ENCODE peak calls at places on chromosomes 7 and 10, in eight cellular contexts. K is cardiac muscle cell, O is GM23248, Q is A549, H is adrenal gland, B is spleen, S is prostate gland, U is breast epithelium. L is an unnamed sample. For H3K4me1, the result is how much of the 10 kb centered on the place peaks cover.

GRCh38 chr7:133481676-133482075 is 228.8 kb downstream of the EXOC4 start:
- DNase-seq in K (peak), O (peak), Q (peak), S (no peak), B (no peak), H (peak), U (no peak), L (no peak)

GRCh38 chr10:88012627-88013026 is 149.2 kb downstream of the PTEN start:
- DNase-seq in H (no peak), U (no peak), B (no peak), Q (no peak), K (no peak), O (peak), S (no peak), L (no peak)

GRCh38 chr10:107616463-107617131 is 452.1 kb upstream of the SORCS1 start:
- DNase-seq in B (no peak), K (peak), O (peak), Q (no peak), U (no peak), S (no peak), H (no peak), L (no peak)

GRCh38 chr10:107728807-107729206 is 564.3 kb upstream of the SORCS1 start:
- DNase-seq in K (no peak), O (no peak), Q (no peak), B (no peak), U (no peak), H (no peak), S (no peak), L (no peak)

GRCh38 chr10:51700228-51700835 is 937 bp upstream of the CSTF2T start:
- DNase-seq in O (peak), U (no peak), K (peak), Q (no peak), S (peak), H (peak), B (no peak), L (peak)

GRCh38 chr10:71081912-71082311 is 130.5 kb upstream of the UNC5B start:
- DNase-seq in Q (no peak), U (peak), O (no peak), H (no peak), K (no peak), B (peak), S (no peak), L (no peak)

GRCh38 chr10:78229950-78230675 is 196.4 kb downstream of the RPS24 start:
- DNase-seq in H (no peak), U (no peak), K (no peak), B (no peak), O (no peak), S (no peak), Q (no peak), L (no peak)

GRCh38 chr10:132774905-132775863 is 10.8 kb downstream of the NKX6-2 start:
- DNase-seq in Q (peak), O (no peak), U (no peak), S (no peak), K (no peak), H (no peak), B (no peak), L (no peak)

GRCh38 chr10:88409236-88409635 is 173.9 kb downstream of the RNLS start:
- DNase-seq in B (no peak), U (no peak), S (no peak), K (no peak), Q (no peak), O (peak), H (no peak), L (no peak)

GRCh38 chr7:88759956-88760515 is 536 bp downstream of the ZNF804B start:
- DNase-seq in Q (no peak), S (no peak), B (no peak), H (no peak), K (no peak), O (no peak), U (no peak), L (no peak)

DNA sequence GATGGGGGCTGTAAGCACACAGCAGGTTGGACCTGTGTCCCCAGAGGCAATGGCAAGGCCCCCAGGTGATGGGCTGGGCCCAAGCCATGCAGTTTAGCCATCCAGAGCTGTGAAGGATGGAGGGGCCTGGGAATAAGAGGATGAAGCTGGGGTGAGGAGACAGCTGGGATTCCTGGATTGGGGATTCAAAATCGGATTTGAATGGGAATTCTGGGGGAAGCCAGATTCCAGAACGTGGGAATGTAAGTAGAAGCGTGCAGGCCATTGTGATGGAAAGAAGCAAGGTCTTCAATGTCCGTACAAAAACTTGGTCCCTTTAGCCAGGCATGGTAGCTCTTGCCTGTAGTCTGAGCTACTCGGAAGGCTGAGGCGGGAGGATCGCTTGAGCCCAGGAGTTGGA is 9.8 kb downstream of the SH2B2 start:
- DNase-seq in B (no peak), K (no peak), S (no peak), O (no peak), U (no peak), Q (no peak), H (no peak), L (no peak)
- H3K4me1 ChIP-seq in B (half or more), K (under half), S (under half), O (under half), U (under half), Q (under half), H (under half), L (under half)

DNA sequence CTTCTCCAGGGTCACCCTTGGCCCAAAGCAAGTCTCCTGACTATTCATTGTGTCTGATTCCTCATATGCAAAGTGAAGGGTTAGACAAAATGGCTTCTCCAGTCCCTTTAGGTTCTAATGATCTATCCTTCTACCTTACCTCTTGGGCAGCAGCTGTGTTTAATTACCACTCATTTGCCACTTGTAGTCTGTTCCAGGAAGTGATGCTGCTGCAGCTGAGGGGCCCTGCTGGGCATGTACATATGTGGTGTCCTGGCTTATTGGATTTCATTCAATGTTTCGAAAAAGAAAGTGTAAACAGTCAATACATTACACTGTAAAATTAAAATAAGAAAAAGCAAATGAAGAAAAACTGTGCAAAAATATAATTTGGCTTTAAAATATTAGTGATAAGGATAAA is 36.6 kb downstream of the SCIN start:
- DNase-seq in S (no peak), H (no peak), O (no peak), U (no peak), Q (no peak), K (no peak), B (no peak), L (no peak)
- H3K4me3 ChIP-seq in S (no peak), H (no peak), O (no peak), U (no peak), Q (no peak), K (no peak), B (no peak), L (no peak)

DNA sequence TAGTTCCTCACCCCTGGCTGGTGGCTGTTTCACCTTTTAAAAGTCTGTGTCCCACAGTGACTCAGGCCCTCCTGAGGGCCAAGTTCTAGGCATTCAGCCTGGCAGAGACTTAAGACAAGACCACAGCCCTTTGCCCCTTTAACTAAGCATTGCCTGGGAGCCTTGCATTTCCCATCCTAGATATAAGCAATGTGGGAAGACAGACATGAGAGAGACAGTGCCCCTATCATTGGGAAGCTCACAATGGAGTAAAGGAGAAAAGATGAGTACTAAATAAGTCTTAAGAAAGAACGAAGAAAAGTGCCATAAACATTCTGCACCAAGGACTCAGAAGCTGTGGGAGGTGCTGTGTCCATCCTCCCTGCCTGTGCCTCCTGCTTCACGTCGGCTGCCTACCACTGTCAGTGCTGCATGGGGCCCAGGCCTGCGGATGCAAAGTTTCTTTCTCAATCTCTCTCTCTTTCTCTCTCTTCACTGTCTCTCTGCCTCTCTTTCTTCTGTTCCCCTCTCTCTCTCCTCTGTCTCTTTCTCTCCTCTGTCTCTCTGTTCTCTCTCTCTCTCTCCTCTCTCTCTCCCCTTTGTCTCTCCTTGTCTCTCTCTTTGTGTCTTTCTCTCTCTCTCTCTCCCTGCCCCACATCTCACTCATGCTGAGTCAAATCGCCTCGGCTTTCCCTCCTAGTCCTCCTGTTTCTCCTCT is 21.5 kb downstream of the GPRIN2 start:
- DNase-seq in Q (peak), O (peak), U (peak), S (no peak), B (peak), H (no peak), K (no peak), L (no peak)
- H3K27ac ChIP-seq in Q (peak), O (no peak), U (no peak), S (no peak), B (no peak), H (no peak), K (no peak), L (no peak)

GRCh38 chr7:22140597-22140996 is 194.9 kb upstream of the CDCA7L start:
- DNase-seq in Q (no peak), H (no peak), K (no peak), B (no peak), S (no peak), U (no peak), O (no peak), L (no peak)

GRCh38 chr7:22138106-22138505 is 192.4 kb upstream of the CDCA7L start:
- DNase-seq in B (no peak), S (no peak), O (no peak), Q (no peak), U (no peak), H (no peak), K (no peak), L (peak)

GRCh38 chr7:22138886-22139285 is 193.2 kb upstream of the CDCA7L start:
- DNase-seq in U (no peak), O (no peak), H (no peak), S (no peak), K (no peak), Q (no peak), B (no peak), L (no peak)

GRCh38 chr7:22137466-22137865 is 191.8 kb upstream of the CDCA7L start:
- DNase-seq in H (no peak), U (no peak), K (no peak), O (peak), B (no peak), S (no peak), Q (no peak), L (no peak)

DNA sequence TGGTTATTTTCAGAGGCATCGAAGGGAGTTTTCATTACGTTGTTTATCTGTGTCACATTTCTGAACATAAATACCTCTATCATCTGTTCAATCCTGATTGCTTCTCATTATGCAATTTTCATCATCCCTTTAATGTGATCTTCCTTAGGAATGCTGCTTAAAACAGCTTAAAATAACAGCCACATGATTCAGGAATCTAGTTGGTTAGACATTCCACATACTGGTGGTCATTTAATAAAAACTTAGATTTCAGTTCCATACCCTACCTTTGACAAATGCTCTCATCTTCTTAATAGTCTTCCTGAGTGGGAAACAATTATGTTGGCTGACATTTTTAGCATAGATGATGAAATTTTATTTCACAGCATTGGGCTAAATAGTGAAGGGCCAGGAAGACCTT is 191.3 kb upstream of the CDCA7L start:
- DNase-seq in U (no peak), H (no peak), Q (no peak), O (peak), K (no peak), B (no peak), S (no peak), L (no peak)
- H3K4me1 ChIP-seq in U (under half), H (under half), Q (under half), O (under half), K (under half), B (under half), S (under half), L (under half)

L was measured in SJCRH30.